ENCODE peak calls at places on chromosomes 13 and 19, in seven cellular contexts. One of them, this sample, is unnamed.
A peak's percentile ranks its signal among the peaks of the same experiment; 100 is the strongest.

GRCh38 chr13:103625194-103625593 is 559.0 kb upstream of the SLC10A2 start:
- DNase-seq in T-helper 9 cell: no peak
- DNase-seq in SJSA1: no peak
- DNase-seq in activated T-helper 1 cell treated with anti-CD3 and anti-CD28 coated beads, Interleukin-12 subunit alpha, Interleukin-12 subunit beta, Interleukin-2, Interleukin-4 antibody, amounts not matched to agents 30 ng/mL and 10 ng/mL and 1 ng/mL, durations not matched to agents 14 hours and 24 hours and 36 hours: no peak
- DNase-seq in left cardiac atrium: no peak
- DNase-seq in activated CD8-positive, alpha-beta memory T cell treated with anti-CD3 and anti-CD28 coated beads for 4 hours: no peak
- DNase-seq in EL: no peak
- DNase-seq in this sample: no peak

GRCh38 chr13:80116107-80116506 is 224.8 kb downstream of the SPRY2 start:
- DNase-seq in T-helper 9 cell: no peak
- DNase-seq in SJSA1: peak; percentile 80
- DNase-seq in activated T-helper 1 cell treated with anti-CD3 and anti-CD28 coated beads, Interleukin-12 subunit alpha, Interleukin-12 subunit beta, Interleukin-2, Interleukin-4 antibody, amounts not matched to agents 30 ng/mL and 10 ng/mL and 1 ng/mL, durations not matched to agents 14 hours and 24 hours and 36 hours: no peak
- DNase-seq in left cardiac atrium: no peak
- DNase-seq in activated CD8-positive, alpha-beta memory T cell treated with anti-CD3 and anti-CD28 coated beads for 4 hours: no peak
- DNase-seq in EL: peak; percentile 68
- DNase-seq in this sample: no peak

GRCh38 chr19:50252111-50252886 is 48.9 kb downstream of the MYH14 start:
- DNase-seq in T-helper 9 cell: peak; percentile 9
- DNase-seq in SJSA1: no peak
- DNase-seq in activated T-helper 1 cell treated with anti-CD3 and anti-CD28 coated beads, Interleukin-12 subunit alpha, Interleukin-12 subunit beta, Interleukin-2, Interleukin-4 antibody, amounts not matched to agents 30 ng/mL and 10 ng/mL and 1 ng/mL, durations not matched to agents 14 hours and 24 hours and 36 hours: no peak
- DNase-seq in left cardiac atrium: no peak
- DNase-seq in activated CD8-positive, alpha-beta memory T cell treated with anti-CD3 and anti-CD28 coated beads for 4 hours: no peak
- DNase-seq in EL: peak; percentile 13
- DNase-seq in this sample: no peak

GRCh38 chr13:110261166-110262081 is 45.5 kb downstream of the COL4A1 start:
- DNase-seq in T-helper 9 cell: no peak
- DNase-seq in SJSA1: no peak
- DNase-seq in activated T-helper 1 cell treated with anti-CD3 and anti-CD28 coated beads, Interleukin-12 subunit alpha, Interleukin-12 subunit beta, Interleukin-2, Interleukin-4 antibody, amounts not matched to agents 30 ng/mL and 10 ng/mL and 1 ng/mL, durations not matched to agents 14 hours and 24 hours and 36 hours: no peak
- DNase-seq in left cardiac atrium: no peak
- DNase-seq in activated CD8-positive, alpha-beta memory T cell treated with anti-CD3 and anti-CD28 coated beads for 4 hours: no peak
- DNase-seq in EL: no peak
- DNase-seq in this sample: no peak

GRCh38 chr19:51904331-51905165 is at the start of gene ZNF649:
- DNase-seq in T-helper 9 cell: peak; percentile 68
- DNase-seq in SJSA1: peak; percentile 70
- DNase-seq in activated T-helper 1 cell treated with anti-CD3 and anti-CD28 coated beads, Interleukin-12 subunit alpha, Interleukin-12 subunit beta, Interleukin-2, Interleukin-4 antibody, amounts not matched to agents 30 ng/mL and 10 ng/mL and 1 ng/mL, durations not matched to agents 14 hours and 24 hours and 36 hours: peak; percentile 70
- DNase-seq in left cardiac atrium: peak; percentile 90
- DNase-seq in activated CD8-positive, alpha-beta memory T cell treated with anti-CD3 and anti-CD28 coated beads for 4 hours: peak; percentile 50
- DNase-seq in EL: peak; percentile 87
- DNase-seq in this sample: peak; percentile 10

GRCh38 chr13:107305178-107305577 is 737.2 kb upstream of the ARGLU1 start:
- DNase-seq in T-helper 9 cell: no peak
- DNase-seq in SJSA1: no peak
- DNase-seq in activated T-helper 1 cell treated with anti-CD3 and anti-CD28 coated beads, Interleukin-12 subunit alpha, Interleukin-12 subunit beta, Interleukin-2, Interleukin-4 antibody, amounts not matched to agents 30 ng/mL and 10 ng/mL and 1 ng/mL, durations not matched to agents 14 hours and 24 hours and 36 hours: no peak
- DNase-seq in left cardiac atrium: no peak
- DNase-seq in activated CD8-positive, alpha-beta memory T cell treated with anti-CD3 and anti-CD28 coated beads for 4 hours: no peak
- DNase-seq in EL: no peak
- DNase-seq in this sample: no peak

GRCh38 chr19:18637644-18638630 is 1.1 kb downstream of the KLHL26 start:
- DNase-seq in T-helper 9 cell: no peak
- DNase-seq in SJSA1: no peak
- DNase-seq in activated T-helper 1 cell treated with anti-CD3 and anti-CD28 coated beads, Interleukin-12 subunit alpha, Interleukin-12 subunit beta, Interleukin-2, Interleukin-4 antibody, amounts not matched to agents 30 ng/mL and 10 ng/mL and 1 ng/mL, durations not matched to agents 14 hours and 24 hours and 36 hours: no peak
- DNase-seq in left cardiac atrium: no peak
- DNase-seq in activated CD8-positive, alpha-beta memory T cell treated with anti-CD3 and anti-CD28 coated beads for 4 hours: no peak
- DNase-seq in EL: no peak
- DNase-seq in this sample: peak; percentile 11

GRCh38 chr19:29546583-29547190 is 20.9 kb downstream of the VSTM2B start:
- DNase-seq in T-helper 9 cell: no peak
- DNase-seq in SJSA1: no peak
- DNase-seq in activated T-helper 1 cell treated with anti-CD3 and anti-CD28 coated beads, Interleukin-12 subunit alpha, Interleukin-12 subunit beta, Interleukin-2, Interleukin-4 antibody, amounts not matched to agents 30 ng/mL and 10 ng/mL and 1 ng/mL, durations not matched to agents 14 hours and 24 hours and 36 hours: no peak
- DNase-seq in left cardiac atrium: no peak
- DNase-seq in activated CD8-positive, alpha-beta memory T cell treated with anti-CD3 and anti-CD28 coated beads for 4 hours: no peak
- DNase-seq in EL: no peak
- DNase-seq in this sample: no peak

GRCh38 chr19:1027020-1027952 is 878 bp downstream of the CNN2 start:
- DNase-seq in T-helper 9 cell: no peak
- DNase-seq in SJSA1: peak; percentile 46
- DNase-seq in activated T-helper 1 cell treated with anti-CD3 and anti-CD28 coated beads, Interleukin-12 subunit alpha, Interleukin-12 subunit beta, Interleukin-2, Interleukin-4 antibody, amounts not matched to agents 30 ng/mL and 10 ng/mL and 1 ng/mL, durations not matched to agents 14 hours and 24 hours and 36 hours: no peak
- DNase-seq in left cardiac atrium: no peak
- DNase-seq in activated CD8-positive, alpha-beta memory T cell treated with anti-CD3 and anti-CD28 coated beads for 4 hours: no peak
- DNase-seq in EL: peak; percentile 38
- DNase-seq in this sample: no peak

GRCh38 chr13:29817604-29818378 is 32.6 kb downstream of the UBL3 start:
- DNase-seq in T-helper 9 cell: no peak
- DNase-seq in SJSA1: no peak
- DNase-seq in activated T-helper 1 cell treated with anti-CD3 and anti-CD28 coated beads, Interleukin-12 subunit alpha, Interleukin-12 subunit beta, Interleukin-2, Interleukin-4 antibody, amounts not matched to agents 30 ng/mL and 10 ng/mL and 1 ng/mL, durations not matched to agents 14 hours and 24 hours and 36 hours: no peak
- DNase-seq in left cardiac atrium: no peak
- DNase-seq in activated CD8-positive, alpha-beta memory T cell treated with anti-CD3 and anti-CD28 coated beads for 4 hours: no peak
- DNase-seq in EL: no peak
- DNase-seq in this sample: no peak

GRCh38 chr19:18271433-18271841 is 2.8 kb downstream of the IQCN start:
- DNase-seq in T-helper 9 cell: no peak
- DNase-seq in SJSA1: no peak
- DNase-seq in activated T-helper 1 cell treated with anti-CD3 and anti-CD28 coated beads, Interleukin-12 subunit alpha, Interleukin-12 subunit beta, Interleukin-2, Interleukin-4 antibody, amounts not matched to agents 30 ng/mL and 10 ng/mL and 1 ng/mL, durations not matched to agents 14 hours and 24 hours and 36 hours: no peak
- DNase-seq in left cardiac atrium: no peak
- DNase-seq in activated CD8-positive, alpha-beta memory T cell treated with anti-CD3 and anti-CD28 coated beads for 4 hours: no peak
- DNase-seq in EL: no peak
- DNase-seq in this sample: no peak

GRCh38 chr19:2207991-2208860 is 27.9 kb downstream of the PLEKHJ1 start:
- DNase-seq in T-helper 9 cell: no peak
- DNase-seq in SJSA1: no peak
- DNase-seq in activated T-helper 1 cell treated with anti-CD3 and anti-CD28 coated beads, Interleukin-12 subunit alpha, Interleukin-12 subunit beta, Interleukin-2, Interleukin-4 antibody, amounts not matched to agents 30 ng/mL and 10 ng/mL and 1 ng/mL, durations not matched to agents 14 hours and 24 hours and 36 hours: no peak
- DNase-seq in left cardiac atrium: peak; percentile 85
- DNase-seq in activated CD8-positive, alpha-beta memory T cell treated with anti-CD3 and anti-CD28 coated beads for 4 hours: peak; percentile 14
- DNase-seq in EL: peak; percentile 88
- DNase-seq in this sample: no peak

GRCh38 chr13:106114981-106115554 is 420.4 kb downstream of the EFNB2 start:
- DNase-seq in T-helper 9 cell: no peak
- DNase-seq in SJSA1: no peak
- DNase-seq in activated T-helper 1 cell treated with anti-CD3 and anti-CD28 coated beads, Interleukin-12 subunit alpha, Interleukin-12 subunit beta, Interleukin-2, Interleukin-4 antibody, amounts not matched to agents 30 ng/mL and 10 ng/mL and 1 ng/mL, durations not matched to agents 14 hours and 24 hours and 36 hours: no peak
- DNase-seq in left cardiac atrium: no peak
- DNase-seq in activated CD8-positive, alpha-beta memory T cell treated with anti-CD3 and anti-CD28 coated beads for 4 hours: no peak
- DNase-seq in EL: peak; percentile 31
- DNase-seq in this sample: no peak

GRCh38 chr19:5080809-5081208 is 111.9 kb downstream of the KDM4B start:
- DNase-seq in T-helper 9 cell: no peak
- DNase-seq in SJSA1: no peak
- DNase-seq in activated T-helper 1 cell treated with anti-CD3 and anti-CD28 coated beads, Interleukin-12 subunit alpha, Interleukin-12 subunit beta, Interleukin-2, Interleukin-4 antibody, amounts not matched to agents 30 ng/mL and 10 ng/mL and 1 ng/mL, durations not matched to agents 14 hours and 24 hours and 36 hours: no peak
- DNase-seq in left cardiac atrium: no peak
- DNase-seq in activated CD8-positive, alpha-beta memory T cell treated with anti-CD3 and anti-CD28 coated beads for 4 hours: no peak
- DNase-seq in EL: no peak
- DNase-seq in this sample: no peak

GRCh38 chr13:110266983-110267382 is 40.0 kb downstream of the COL4A1 start:
- DNase-seq in T-helper 9 cell: no peak
- DNase-seq in SJSA1: no peak
- DNase-seq in activated T-helper 1 cell treated with anti-CD3 and anti-CD28 coated beads, Interleukin-12 subunit alpha, Interleukin-12 subunit beta, Interleukin-2, Interleukin-4 antibody, amounts not matched to agents 30 ng/mL and 10 ng/mL and 1 ng/mL, durations not matched to agents 14 hours and 24 hours and 36 hours: no peak
- DNase-seq in left cardiac atrium: no peak
- DNase-seq in activated CD8-positive, alpha-beta memory T cell treated with anti-CD3 and anti-CD28 coated beads for 4 hours: no peak
- DNase-seq in EL: no peak
- DNase-seq in this sample: no peak

GRCh38 chr13:38905861-38906260 is 84.8 kb downstream of the STOML3 start:
- DNase-seq in T-helper 9 cell: no peak
- DNase-seq in SJSA1: no peak
- DNase-seq in activated T-helper 1 cell treated with anti-CD3 and anti-CD28 coated beads, Interleukin-12 subunit alpha, Interleukin-12 subunit beta, Interleukin-2, Interleukin-4 antibody, amounts not matched to agents 30 ng/mL and 10 ng/mL and 1 ng/mL, durations not matched to agents 14 hours and 24 hours and 36 hours: no peak
- DNase-seq in left cardiac atrium: no peak
- DNase-seq in activated CD8-positive, alpha-beta memory T cell treated with anti-CD3 and anti-CD28 coated beads for 4 hours: no peak
- DNase-seq in EL: no peak
- DNase-seq in this sample: no peak

GRCh38 chr13:28805193-28805819 is 14.8 kb upstream of the MTUS2 start:
- DNase-seq in T-helper 9 cell: peak; percentile 22
- DNase-seq in SJSA1: no peak
- DNase-seq in activated T-helper 1 cell treated with anti-CD3 and anti-CD28 coated beads, Interleukin-12 subunit alpha, Interleukin-12 subunit beta, Interleukin-2, Interleukin-4 antibody, amounts not matched to agents 30 ng/mL and 10 ng/mL and 1 ng/mL, durations not matched to agents 14 hours and 24 hours and 36 hours: no peak
- DNase-seq in left cardiac atrium: peak; percentile 49
- DNase-seq in activated CD8-positive, alpha-beta memory T cell treated with anti-CD3 and anti-CD28 coated beads for 4 hours: no peak
- DNase-seq in EL: peak; percentile 19
- DNase-seq in this sample: no peak

GRCh38 chr19:19643158-19644053 is at the start of gene GMIP:
- DNase-seq in T-helper 9 cell: peak; percentile 89
- DNase-seq in SJSA1: peak; percentile 69
- DNase-seq in activated T-helper 1 cell treated with anti-CD3 and anti-CD28 coated beads, Interleukin-12 subunit alpha, Interleukin-12 subunit beta, Interleukin-2, Interleukin-4 antibody, amounts not matched to agents 30 ng/mL and 10 ng/mL and 1 ng/mL, durations not matched to agents 14 hours and 24 hours and 36 hours: peak; percentile 82
- DNase-seq in left cardiac atrium: peak; percentile 81
- DNase-seq in activated CD8-positive, alpha-beta memory T cell treated with anti-CD3 and anti-CD28 coated beads for 4 hours: peak; percentile 79
- DNase-seq in EL: peak; percentile 61
- DNase-seq in this sample: peak; percentile 52

GRCh38 chr13:40980466-40980865 is 38.6 kb downstream of the ELF1 start:
- DNase-seq in T-helper 9 cell: no peak
- DNase-seq in SJSA1: no peak
- DNase-seq in activated T-helper 1 cell treated with anti-CD3 and anti-CD28 coated beads, Interleukin-12 subunit alpha, Interleukin-12 subunit beta, Interleukin-2, Interleukin-4 antibody, amounts not matched to agents 30 ng/mL and 10 ng/mL and 1 ng/mL, durations not matched to agents 14 hours and 24 hours and 36 hours: no peak
- DNase-seq in left cardiac atrium: no peak
- DNase-seq in activated CD8-positive, alpha-beta memory T cell treated with anti-CD3 and anti-CD28 coated beads for 4 hours: no peak
- DNase-seq in EL: no peak
- DNase-seq in this sample: no peak

GRCh38 chr13:42041017-42041683 is 7.3 kb upstream of the DGKH start:
- DNase-seq in T-helper 9 cell: peak; percentile 18
- DNase-seq in SJSA1: peak; percentile 56
- DNase-seq in activated T-helper 1 cell treated with anti-CD3 and anti-CD28 coated beads, Interleukin-12 subunit alpha, Interleukin-12 subunit beta, Interleukin-2, Interleukin-4 antibody, amounts not matched to agents 30 ng/mL and 10 ng/mL and 1 ng/mL, durations not matched to agents 14 hours and 24 hours and 36 hours: peak; percentile 17
- DNase-seq in left cardiac atrium: peak; percentile 57
- DNase-seq in activated CD8-positive, alpha-beta memory T cell treated with anti-CD3 and anti-CD28 coated beads for 4 hours: no peak
- DNase-seq in EL: peak; percentile 66
- DNase-seq in this sample: peak; percentile 49

GRCh38 chr13:97328222-97328790 is 105.7 kb upstream of the RAP2A start:
- DNase-seq in T-helper 9 cell: no peak
- DNase-seq in SJSA1: peak; percentile 80
- DNase-seq in activated T-helper 1 cell treated with anti-CD3 and anti-CD28 coated beads, Interleukin-12 subunit alpha, Interleukin-12 subunit beta, Interleukin-2, Interleukin-4 antibody, amounts not matched to agents 30 ng/mL and 10 ng/mL and 1 ng/mL, durations not matched to agents 14 hours and 24 hours and 36 hours: no peak
- DNase-seq in left cardiac atrium: peak; percentile 25
- DNase-seq in activated CD8-positive, alpha-beta memory T cell treated with anti-CD3 and anti-CD28 coated beads for 4 hours: no peak
- DNase-seq in EL: peak; percentile 93
- DNase-seq in this sample: peak; percentile 85

GRCh38 chr13:29457299-29457698 is 138.2 kb downstream of the SLC7A1 start:
- DNase-seq in T-helper 9 cell: no peak
- DNase-seq in SJSA1: peak; percentile 83
- DNase-seq in activated T-helper 1 cell treated with anti-CD3 and anti-CD28 coated beads, Interleukin-12 subunit alpha, Interleukin-12 subunit beta, Interleukin-2, Interleukin-4 antibody, amounts not matched to agents 30 ng/mL and 10 ng/mL and 1 ng/mL, durations not matched to agents 14 hours and 24 hours and 36 hours: no peak
- DNase-seq in left cardiac atrium: no peak
- DNase-seq in activated CD8-positive, alpha-beta memory T cell treated with anti-CD3 and anti-CD28 coated beads for 4 hours: no peak
- DNase-seq in EL: peak; percentile 85
- DNase-seq in this sample: peak; percentile 36

GRCh38 chr13:73898276-73898675 is 235.9 kb downstream of the KLF12 start:
- DNase-seq in T-helper 9 cell: no peak
- DNase-seq in SJSA1: no peak
- DNase-seq in activated T-helper 1 cell treated with anti-CD3 and anti-CD28 coated beads, Interleukin-12 subunit alpha, Interleukin-12 subunit beta, Interleukin-2, Interleukin-4 antibody, amounts not matched to agents 30 ng/mL and 10 ng/mL and 1 ng/mL, durations not matched to agents 14 hours and 24 hours and 36 hours: no peak
- DNase-seq in left cardiac atrium: no peak
- DNase-seq in activated CD8-positive, alpha-beta memory T cell treated with anti-CD3 and anti-CD28 coated beads for 4 hours: no peak
- DNase-seq in EL: peak; percentile 71
- DNase-seq in this sample: no peak

GRCh38 chr13:24251525-24251924 is 57.9 kb upstream of the C1QTNF9 start:
- DNase-seq in T-helper 9 cell: peak; percentile 72
- DNase-seq in SJSA1: no peak
- DNase-seq in activated T-helper 1 cell treated with anti-CD3 and anti-CD28 coated beads, Interleukin-12 subunit alpha, Interleukin-12 subunit beta, Interleukin-2, Interleukin-4 antibody, amounts not matched to agents 30 ng/mL and 10 ng/mL and 1 ng/mL, durations not matched to agents 14 hours and 24 hours and 36 hours: peak; percentile 83
- DNase-seq in left cardiac atrium: no peak
- DNase-seq in activated CD8-positive, alpha-beta memory T cell treated with anti-CD3 and anti-CD28 coated beads for 4 hours: no peak
- DNase-seq in EL: no peak
- DNase-seq in this sample: no peak

GRCh38 chr13:22095794-22096193 is 424.9 kb downstream of the FGF9 start:
- DNase-seq in T-helper 9 cell: no peak
- DNase-seq in SJSA1: no peak
- DNase-seq in activated T-helper 1 cell treated with anti-CD3 and anti-CD28 coated beads, Interleukin-12 subunit alpha, Interleukin-12 subunit beta, Interleukin-2, Interleukin-4 antibody, amounts not matched to agents 30 ng/mL and 10 ng/mL and 1 ng/mL, durations not matched to agents 14 hours and 24 hours and 36 hours: no peak
- DNase-seq in left cardiac atrium: no peak
- DNase-seq in activated CD8-positive, alpha-beta memory T cell treated with anti-CD3 and anti-CD28 coated beads for 4 hours: no peak
- DNase-seq in EL: no peak
- DNase-seq in this sample: no peak

GRCh38 chr19:23774156-23774971 is 15.7 kb upstream of the ZNF681 start:
- DNase-seq in T-helper 9 cell: no peak
- DNase-seq in SJSA1: no peak
- DNase-seq in activated T-helper 1 cell treated with anti-CD3 and anti-CD28 coated beads, Interleukin-12 subunit alpha, Interleukin-12 subunit beta, Interleukin-2, Interleukin-4 antibody, amounts not matched to agents 30 ng/mL and 10 ng/mL and 1 ng/mL, durations not matched to agents 14 hours and 24 hours and 36 hours: no peak
- DNase-seq in left cardiac atrium: no peak
- DNase-seq in activated CD8-positive, alpha-beta memory T cell treated with anti-CD3 and anti-CD28 coated beads for 4 hours: no peak
- DNase-seq in EL: no peak
- DNase-seq in this sample: no peak

GRCh38 chr13:94192576-94192975 is 286.9 kb downstream of the DCT start:
- DNase-seq in T-helper 9 cell: no peak
- DNase-seq in SJSA1: no peak
- DNase-seq in activated T-helper 1 cell treated with anti-CD3 and anti-CD28 coated beads, Interleukin-12 subunit alpha, Interleukin-12 subunit beta, Interleukin-2, Interleukin-4 antibody, amounts not matched to agents 30 ng/mL and 10 ng/mL and 1 ng/mL, durations not matched to agents 14 hours and 24 hours and 36 hours: no peak
- DNase-seq in left cardiac atrium: no peak
- DNase-seq in activated CD8-positive, alpha-beta memory T cell treated with anti-CD3 and anti-CD28 coated beads for 4 hours: no peak
- DNase-seq in EL: peak; percentile 36
- DNase-seq in this sample: peak; percentile 12

GRCh38 chr19:45499196-45500180 is 1.2 kb downstream of the PPM1N start:
- DNase-seq in T-helper 9 cell: peak; percentile 34
- DNase-seq in SJSA1: no peak
- DNase-seq in activated T-helper 1 cell treated with anti-CD3 and anti-CD28 coated beads, Interleukin-12 subunit alpha, Interleukin-12 subunit beta, Interleukin-2, Interleukin-4 antibody, amounts not matched to agents 30 ng/mL and 10 ng/mL and 1 ng/mL, durations not matched to agents 14 hours and 24 hours and 36 hours: peak; percentile 62
- DNase-seq in left cardiac atrium: peak; percentile 57
- DNase-seq in activated CD8-positive, alpha-beta memory T cell treated with anti-CD3 and anti-CD28 coated beads for 4 hours: no peak
- DNase-seq in EL: peak; percentile 56
- DNase-seq in this sample: no peak

GRCh38 chr13:100363351-100363750 is 225.2 kb downstream of the GGACT start:
- DNase-seq in T-helper 9 cell: no peak
- DNase-seq in SJSA1: peak; percentile 80
- DNase-seq in activated T-helper 1 cell treated with anti-CD3 and anti-CD28 coated beads, Interleukin-12 subunit alpha, Interleukin-12 subunit beta, Interleukin-2, Interleukin-4 antibody, amounts not matched to agents 30 ng/mL and 10 ng/mL and 1 ng/mL, durations not matched to agents 14 hours and 24 hours and 36 hours: no peak
- DNase-seq in left cardiac atrium: no peak
- DNase-seq in activated CD8-positive, alpha-beta memory T cell treated with anti-CD3 and anti-CD28 coated beads for 4 hours: no peak
- DNase-seq in EL: peak; percentile 72
- DNase-seq in this sample: no peak

GRCh38 chr13:100694722-100695644 is 20.4 kb upstream of the TMTC4 start:
- DNase-seq in T-helper 9 cell: no peak
- DNase-seq in SJSA1: no peak
- DNase-seq in activated T-helper 1 cell treated with anti-CD3 and anti-CD28 coated beads, Interleukin-12 subunit alpha, Interleukin-12 subunit beta, Interleukin-2, Interleukin-4 antibody, amounts not matched to agents 30 ng/mL and 10 ng/mL and 1 ng/mL, durations not matched to agents 14 hours and 24 hours and 36 hours: no peak
- DNase-seq in left cardiac atrium: peak; percentile 68
- DNase-seq in activated CD8-positive, alpha-beta memory T cell treated with anti-CD3 and anti-CD28 coated beads for 4 hours: no peak
- DNase-seq in EL: peak; percentile 68
- DNase-seq in this sample: peak; percentile 94

GRCh38 chr13:44414771-44415170 is 41.1 kb downstream of the SERP2 start:
- DNase-seq in T-helper 9 cell: no peak
- DNase-seq in SJSA1: no peak
- DNase-seq in activated T-helper 1 cell treated with anti-CD3 and anti-CD28 coated beads, Interleukin-12 subunit alpha, Interleukin-12 subunit beta, Interleukin-2, Interleukin-4 antibody, amounts not matched to agents 30 ng/mL and 10 ng/mL and 1 ng/mL, durations not matched to agents 14 hours and 24 hours and 36 hours: no peak
- DNase-seq in left cardiac atrium: no peak
- DNase-seq in activated CD8-positive, alpha-beta memory T cell treated with anti-CD3 and anti-CD28 coated beads for 4 hours: no peak
- DNase-seq in EL: no peak
- DNase-seq in this sample: no peak

GRCh38 chr19:54188224-54188871 is 1.0 kb downstream of the MBOAT7 start:
- DNase-seq in T-helper 9 cell: peak; percentile 50
- DNase-seq in SJSA1: peak; percentile 67
- DNase-seq in activated T-helper 1 cell treated with anti-CD3 and anti-CD28 coated beads, Interleukin-12 subunit alpha, Interleukin-12 subunit beta, Interleukin-2, Interleukin-4 antibody, amounts not matched to agents 30 ng/mL and 10 ng/mL and 1 ng/mL, durations not matched to agents 14 hours and 24 hours and 36 hours: peak; percentile 39
- DNase-seq in left cardiac atrium: no peak
- DNase-seq in activated CD8-positive, alpha-beta memory T cell treated with anti-CD3 and anti-CD28 coated beads for 4 hours: no peak
- DNase-seq in EL: peak; percentile 81
- DNase-seq in this sample: peak; percentile 53

GRCh38 chr13:94678845-94679244 is 33.5 kb downstream of the SOX21 start:
- DNase-seq in T-helper 9 cell: no peak
- DNase-seq in SJSA1: no peak
- DNase-seq in activated T-helper 1 cell treated with anti-CD3 and anti-CD28 coated beads, Interleukin-12 subunit alpha, Interleukin-12 subunit beta, Interleukin-2, Interleukin-4 antibody, amounts not matched to agents 30 ng/mL and 10 ng/mL and 1 ng/mL, durations not matched to agents 14 hours and 24 hours and 36 hours: no peak
- DNase-seq in left cardiac atrium: no peak
- DNase-seq in activated CD8-positive, alpha-beta memory T cell treated with anti-CD3 and anti-CD28 coated beads for 4 hours: no peak
- DNase-seq in EL: no peak
- DNase-seq in this sample: no peak

GRCh38 chr13:32660227-32660626 is 74.0 kb downstream of the PDS5B start:
- DNase-seq in T-helper 9 cell: no peak
- DNase-seq in SJSA1: no peak
- DNase-seq in activated T-helper 1 cell treated with anti-CD3 and anti-CD28 coated beads, Interleukin-12 subunit alpha, Interleukin-12 subunit beta, Interleukin-2, Interleukin-4 antibody, amounts not matched to agents 30 ng/mL and 10 ng/mL and 1 ng/mL, durations not matched to agents 14 hours and 24 hours and 36 hours: no peak
- DNase-seq in left cardiac atrium: no peak
- DNase-seq in activated CD8-positive, alpha-beta memory T cell treated with anti-CD3 and anti-CD28 coated beads for 4 hours: no peak
- DNase-seq in EL: no peak
- DNase-seq in this sample: no peak

GRCh38 chr13:73835138-73835721 is 299.0 kb downstream of the KLF12 start:
- DNase-seq in T-helper 9 cell: no peak
- DNase-seq in SJSA1: peak; percentile 26
- DNase-seq in activated T-helper 1 cell treated with anti-CD3 and anti-CD28 coated beads, Interleukin-12 subunit alpha, Interleukin-12 subunit beta, Interleukin-2, Interleukin-4 antibody, amounts not matched to agents 30 ng/mL and 10 ng/mL and 1 ng/mL, durations not matched to agents 14 hours and 24 hours and 36 hours: no peak
- DNase-seq in left cardiac atrium: no peak
- DNase-seq in activated CD8-positive, alpha-beta memory T cell treated with anti-CD3 and anti-CD28 coated beads for 4 hours: no peak
- DNase-seq in EL: peak; percentile 54
- DNase-seq in this sample: peak; percentile 32

GRCh38 chr19:35587326-35587725 is 1.4 kb downstream of the PMIS2 start:
- DNase-seq in T-helper 9 cell: no peak
- DNase-seq in SJSA1: no peak
- DNase-seq in activated T-helper 1 cell treated with anti-CD3 and anti-CD28 coated beads, Interleukin-12 subunit alpha, Interleukin-12 subunit beta, Interleukin-2, Interleukin-4 antibody, amounts not matched to agents 30 ng/mL and 10 ng/mL and 1 ng/mL, durations not matched to agents 14 hours and 24 hours and 36 hours: no peak
- DNase-seq in left cardiac atrium: no peak
- DNase-seq in activated CD8-positive, alpha-beta memory T cell treated with anti-CD3 and anti-CD28 coated beads for 4 hours: no peak
- DNase-seq in EL: no peak
- DNase-seq in this sample: no peak

GRCh38 chr19:44891016-44891882 is at the start of gene TOMM40:
- DNase-seq in T-helper 9 cell: peak; percentile 99
- DNase-seq in SJSA1: no peak
- DNase-seq in activated T-helper 1 cell treated with anti-CD3 and anti-CD28 coated beads, Interleukin-12 subunit alpha, Interleukin-12 subunit beta, Interleukin-2, Interleukin-4 antibody, amounts not matched to agents 30 ng/mL and 10 ng/mL and 1 ng/mL, durations not matched to agents 14 hours and 24 hours and 36 hours: no peak
- DNase-seq in left cardiac atrium: peak; percentile 100
- DNase-seq in activated CD8-positive, alpha-beta memory T cell treated with anti-CD3 and anti-CD28 coated beads for 4 hours: peak; percentile 100
- DNase-seq in EL: peak; percentile 27
- DNase-seq in this sample: peak; percentile 99